ENCODE peak calls at places on chromosomes 6 and 20, in five cellular contexts. G, O, F, R and Z are unnamed samples.
A peak's percentile ranks its signal among the peaks of the same experiment; 100 is the strongest.

GRCh38 chr20:10622657-10623418 is 51.0 kb downstream of the JAG1 start:
- DNase-seq in G (no peak), O (no peak), F (no peak), R (no peak), Z (no peak)

GRCh38 chr6:125950293-125950692 is 6.3 kb upstream of the HINT3 start:
- DNase-seq in G (no peak), O (no peak), F (no peak), R (peak; percentile 74), Z (no peak)

GRCh38 chr6:161067749-161068148 is 76.2 kb downstream of the MAP3K4 start:
- DNase-seq in G (no peak), O (no peak), F (no peak), R (no peak), Z (no peak)

GRCh38 chr6:44265003-44265842 is at the start of gene NFKBIE:
- DNase-seq in G (peak; percentile 85), O (peak; percentile 99), F (peak; percentile 84), R (peak; percentile 95), Z (no peak)

GRCh38 chr6:147531321-147531720 is 22.8 kb downstream of the SAMD5 start:
- DNase-seq in G (no peak), O (no peak), F (no peak), R (no peak), Z (no peak)

GRCh38 chr6:18585032-18585573 is 198.0 kb downstream of the RNF144B start:
- DNase-seq in G (peak; percentile 88), O (no peak), F (no peak), R (peak; percentile 74), Z (no peak)

GRCh38 chr20:8166730-8167129 is 34.7 kb downstream of the PLCB1 start:
- DNase-seq in G (no peak), O (no peak), F (no peak), R (no peak), Z (no peak)

GRCh38 chr6:2641044-2641673 is 109.6 kb downstream of the MYLK4 start:
- DNase-seq in G (no peak), O (no peak), F (no peak), R (no peak), Z (peak; percentile 41)

GRCh38 chr20:44811150-44811685 is 872 bp upstream of the RIMS4 start:
- DNase-seq in G (no peak), O (no peak), F (no peak), R (no peak), Z (no peak)

GRCh38 chr6:26056583-26057350 is 30.5 kb upstream of the HFE start:
- DNase-seq in G (peak; percentile 56), O (no peak), F (no peak), R (peak; percentile 75), Z (no peak)

GRCh38 chr6:90947184-90948064 is 360.6 kb upstream of the MAP3K7 start:
- DNase-seq in G (no peak), O (no peak), F (no peak), R (no peak), Z (no peak)

GRCh38 chr20:59825944-59826759 is 107.3 kb downstream of the SYCP2 start:
- DNase-seq in G (no peak), O (peak; percentile 33), F (no peak), R (no peak), Z (no peak)

GRCh38 chr6:16741112-16742016 is 19.9 kb downstream of the ATXN1 start:
- DNase-seq in G (no peak), O (no peak), F (no peak), R (no peak), Z (peak; percentile 3)

GRCh38 chr6:147202516-147203310 is 1.5 kb upstream of the STXBP5 start:
- DNase-seq in G (peak; percentile 97), O (peak; percentile 70), F (peak; percentile 52), R (peak; percentile 99), Z (peak; percentile 67)

DNA sequence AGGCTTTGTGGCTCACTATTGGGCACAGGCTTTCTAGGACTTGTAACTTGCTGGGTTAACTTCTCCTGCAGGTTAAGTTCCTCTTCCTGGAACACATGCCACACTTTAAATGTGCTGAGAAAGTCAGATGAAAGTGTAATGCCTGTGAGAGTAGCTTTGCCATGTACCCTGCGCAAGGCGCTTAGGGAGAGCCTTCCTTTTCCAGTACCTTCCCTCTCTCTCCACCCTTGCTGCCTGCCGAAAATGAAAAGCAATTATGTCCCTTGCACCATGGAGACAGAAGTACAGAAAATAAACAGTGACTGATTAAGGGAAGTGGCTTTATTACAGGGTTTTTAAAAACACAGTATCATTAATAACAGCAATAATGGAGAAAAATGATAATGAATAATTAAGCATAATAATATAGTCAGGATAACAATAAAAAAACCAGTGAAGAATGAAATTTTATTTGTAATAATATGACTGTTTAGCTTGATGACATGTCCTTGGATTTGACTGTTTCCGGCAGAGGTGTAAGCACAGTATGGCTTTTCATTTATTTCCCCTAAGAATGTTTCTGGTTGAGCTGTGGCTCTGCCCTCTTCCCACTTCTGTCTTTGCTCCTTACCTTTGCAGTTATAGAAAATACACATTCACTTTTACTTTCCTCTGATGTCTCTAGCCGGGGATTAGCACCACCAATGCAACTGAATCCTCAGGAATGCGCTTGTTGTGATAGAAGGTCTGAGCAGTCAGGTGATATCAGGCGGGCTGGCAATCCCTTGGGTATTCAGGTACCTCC is 472.3 kb upstream of the CITED2 start:
- DNase-seq in G (no peak), O (no peak), F (no peak), R (no peak), Z (no peak)
- TF ChIP-seq TAF1 in G (no peak), O (no peak), F (no peak), R (no peak), Z (no peak)

GRCh38 chr20:5950271-5951031 is at the start of the genes MCM8 and TRMT6:
- DNase-seq in G (peak; percentile 99), O (peak; percentile 94), F (peak; percentile 78), R (peak; percentile 97), Z (peak; percentile 79)
- TF ChIP-seq POLR2A in G (peak; percentile 92), O (peak; percentile 30), F (peak; percentile 87), R (peak; percentile 84), Z (peak; percentile 71)

GRCh38 chr6:141957271-141957670 is 175.5 kb upstream of the GJE1 start:
- DNase-seq in G (no peak), O (no peak), F (no peak), R (no peak), Z (no peak)

GRCh38 chr6:141956868-141957267 is 175.9 kb upstream of the GJE1 start:
- DNase-seq in G (no peak), O (no peak), F (no peak), R (peak; percentile 7), Z (no peak)

GRCh38 chr6:141955621-141956020 is 177.1 kb upstream of the GJE1 start:
- DNase-seq in G (no peak), O (no peak), F (no peak), R (no peak), Z (no peak)

GRCh38 chr6:141953072-141953471 is 179.7 kb upstream of the GJE1 start:
- DNase-seq in G (no peak), O (no peak), F (no peak), R (no peak), Z (no peak)

DNA sequence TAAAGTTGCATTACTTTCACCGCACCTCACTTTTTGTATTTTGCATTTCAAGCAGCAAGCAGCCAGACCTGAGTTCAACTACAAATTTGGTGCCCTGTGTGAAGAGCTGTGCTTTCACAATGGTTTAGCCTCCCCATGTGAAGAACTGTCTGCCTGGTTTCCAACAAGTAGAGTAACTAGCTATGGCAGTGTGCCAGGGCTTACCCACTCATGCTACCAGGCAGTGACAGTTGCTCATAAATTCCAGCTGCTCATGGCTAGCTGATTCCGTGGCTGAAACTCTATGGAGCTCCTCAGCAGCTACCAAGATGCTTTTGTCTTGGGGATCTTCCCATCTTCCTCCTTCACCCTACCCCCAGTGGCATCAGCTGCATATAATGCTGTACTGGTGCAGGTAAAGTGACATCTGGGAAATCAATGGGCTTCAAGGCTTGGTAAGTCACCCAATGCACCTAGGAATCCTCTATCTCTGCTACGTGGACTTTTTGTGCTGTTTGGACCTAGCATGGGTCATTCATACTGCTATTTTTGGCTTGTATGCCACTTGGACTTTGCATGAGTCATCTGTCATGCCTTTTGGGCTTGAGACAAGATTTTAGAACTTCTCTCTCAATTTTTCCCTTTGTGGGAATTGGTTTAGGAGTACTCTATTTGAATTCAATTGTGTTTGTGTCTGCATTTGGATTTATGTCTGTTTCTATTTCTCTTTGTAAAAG is 176.5 kb upstream of the GJE1 start:
- DNase-seq in G (no peak), O (no peak), F (no peak), R (no peak), Z (no peak)
- TF ChIP-seq TAF1 in G (no peak), O (no peak), F (no peak), R (no peak), Z (no peak)

DNA sequence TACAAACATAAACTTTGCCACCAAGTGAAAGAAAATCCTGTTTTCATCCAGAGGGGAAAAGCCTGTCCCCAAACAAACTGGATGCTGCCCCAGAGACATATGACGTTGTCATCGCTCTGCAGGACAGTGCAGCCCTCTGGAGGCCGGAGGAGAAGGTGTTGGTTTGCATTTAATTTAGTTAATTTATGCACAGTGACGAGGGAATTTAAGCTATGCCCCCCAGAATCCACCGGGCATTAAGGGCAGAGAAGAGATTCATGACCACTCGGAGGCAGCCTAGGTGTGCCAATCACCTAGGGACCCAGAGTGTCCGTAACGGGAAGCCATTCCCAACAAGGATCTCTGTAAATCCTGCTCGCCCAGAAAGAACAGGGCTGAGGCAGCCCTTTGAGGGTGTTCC is 45.1 kb downstream of the NINL start:
- DNase-seq in G (no peak), O (no peak), F (peak; percentile 31), R (peak; percentile 34), Z (no peak)
- TF ChIP-seq POLR2A in G (no peak), O (no peak), F (no peak), R (no peak), Z (no peak)

GRCh38 chr6:142846883-142847287 is 98.1 kb downstream of the HIVEP2 start:
- DNase-seq in G (peak; percentile 75), O (no peak), F (no peak), R (no peak), Z (no peak)
- TF ChIP-seq TAF1 in G (no peak), O (no peak), F (no peak), R (no peak), Z (no peak)

GRCh38 chr6:167826230-167827061 is at the start of gene AFDN:
- DNase-seq in G (no peak), O (peak; percentile 83), F (peak; percentile 71), R (peak; percentile 85), Z (peak; percentile 79)
- TF ChIP-seq POLR2A in G (peak; percentile 68), O (no peak), F (peak; percentile 32), R (no peak), Z (no peak)